ENCODE peak calls at places on chromosomes 16 and 17, in eight cellular contexts. Z, V, M, A, X, F, L and T are unnamed samples.

GRCh38 chr17:50328360-50328759 is 17.6 kb upstream of the XYLT2 start:
- DNase-seq in Z (no peak), V (no peak), M (peak; percentile 57), A (no peak), X (no peak), F (no peak), L (no peak), T (no peak)

GRCh38 chr17:50475362-50475761 is 3.3 kb upstream of the RSAD1 start:
- DNase-seq in Z (no peak), V (no peak), M (no peak), A (no peak), X (no peak), F (no peak), L (no peak), T (no peak)

GRCh38 chr17:412211-413015 is 59.8 kb upstream of the RPH3AL start:
- DNase-seq in Z (peak; percentile 68), V (no peak), M (peak; percentile 77), A (peak; percentile 69), X (peak; percentile 40), F (no peak), L (peak; percentile 46), T (no peak)

GRCh38 chr16:23771027-23771426 is 16.2 kb downstream of the CHP2 start:
- DNase-seq in Z (no peak), V (no peak), M (no peak), A (no peak), X (no peak), F (no peak), L (no peak), T (no peak)

GRCh38 chr16:24430937-24431760 is 108.2 kb upstream of the RBBP6 start:
- DNase-seq in Z (no peak), V (no peak), M (no peak), A (no peak), X (no peak), F (no peak), L (no peak), T (no peak)

GRCh38 chr16:19474617-19475016 is 47.3 kb downstream of the GDE1 start:
- DNase-seq in Z (no peak), V (no peak), M (no peak), A (no peak), X (no peak), F (no peak), L (no peak), T (no peak)

GRCh38 chr17:65801513-65801912 is 240.1 kb upstream of the AXIN2 start:
- DNase-seq in Z (no peak), V (no peak), M (no peak), A (no peak), X (no peak), F (no peak), L (no peak), T (no peak)

GRCh38 chr17:29710891-29711418 is 88.2 kb upstream of the CORO6 start:
- DNase-seq in Z (no peak), V (no peak), M (peak; percentile 58), A (no peak), X (no peak), F (no peak), L (no peak), T (peak; percentile 77)

GRCh38 chr17:71963341-71963740 is 157.5 kb upstream of the SOX9 start:
- DNase-seq in Z (no peak), V (no peak), M (no peak), A (no peak), X (no peak), F (no peak), L (no peak), T (no peak)

GRCh38 chr17:20156196-20157077 is 147.3 kb downstream of the SPECC1 start:
- DNase-seq in Z (no peak), V (no peak), M (peak; percentile 50), A (peak; percentile 18), X (no peak), F (no peak), L (no peak), T (no peak)

GRCh38 chr17:79231766-79232287 is 157.2 kb downstream of the ENGASE start:
- DNase-seq in Z (no peak), V (no peak), M (no peak), A (no peak), X (no peak), F (no peak), L (no peak), T (no peak)

GRCh38 chr17:44846206-44846605 is 1.5 kb upstream of the HIGD1B start:
- DNase-seq in Z (no peak), V (no peak), M (no peak), A (no peak), X (no peak), F (no peak), L (no peak), T (no peak)

GRCh38 chr16:84362410-84362809 is 5.9 kb upstream of the ATP2C2 start:
- DNase-seq in Z (no peak), V (no peak), M (no peak), A (no peak), X (no peak), F (no peak), L (no peak), T (no peak)

GRCh38 chr17:73536700-73537680 is 107.3 kb downstream of the SDK2 start:
- DNase-seq in Z (no peak), V (no peak), M (no peak), A (no peak), X (no peak), F (no peak), L (no peak), T (no peak)

GRCh38 chr16:12236491-12237030 is 260.0 kb downstream of the SNX29 start:
- DNase-seq in Z (no peak), V (no peak), M (no peak), A (no peak), X (no peak), F (no peak), L (no peak), T (peak; percentile 49)

GRCh38 chr17:43634681-43635125 is 27.0 kb downstream of the MEOX1 start:
- DNase-seq in Z (no peak), V (peak; percentile 58), M (peak; percentile 20), A (no peak), X (no peak), F (no peak), L (no peak), T (no peak)

GRCh38 chr16:73152731-73153130 is 104.8 kb upstream of the ZFHX3 start:
- DNase-seq in Z (no peak), V (no peak), M (peak; percentile 45), A (no peak), X (no peak), F (no peak), L (no peak), T (no peak)

GRCh38 chr17:73647331-73647730 is 3.1 kb upstream of the SDK2 start:
- DNase-seq in Z (no peak), V (no peak), M (no peak), A (no peak), X (no peak), F (no peak), L (no peak), T (no peak)

GRCh38 chr17:4557626-4558310 is 2.6 kb upstream of the MYBBP1A start:
- DNase-seq in Z (no peak), V (no peak), M (no peak), A (no peak), X (no peak), F (no peak), L (no peak), T (no peak)

GRCh38 chr17:48633266-48633816 is 7.2 kb upstream of the HOXB9 start:
- DNase-seq in Z (no peak), V (no peak), M (no peak), A (no peak), X (no peak), F (no peak), L (no peak), T (no peak)

GRCh38 chr16:8898660-8899318 is 16.6 kb downstream of the LITAFD start:
- DNase-seq in Z (no peak), V (no peak), M (no peak), A (no peak), X (no peak), F (no peak), L (no peak), T (no peak)

GRCh38 chr17:81492706-81493105 is 19.9 kb downstream of the ACTG1 start:
- DNase-seq in Z (no peak), V (no peak), M (no peak), A (no peak), X (no peak), F (no peak), L (no peak), T (no peak)
- TF ChIP-seq CTCF in Z (no peak), V (no peak), M (no peak), A (no peak), X (no peak), F (no peak), L (no peak), T (no peak)

DNA sequence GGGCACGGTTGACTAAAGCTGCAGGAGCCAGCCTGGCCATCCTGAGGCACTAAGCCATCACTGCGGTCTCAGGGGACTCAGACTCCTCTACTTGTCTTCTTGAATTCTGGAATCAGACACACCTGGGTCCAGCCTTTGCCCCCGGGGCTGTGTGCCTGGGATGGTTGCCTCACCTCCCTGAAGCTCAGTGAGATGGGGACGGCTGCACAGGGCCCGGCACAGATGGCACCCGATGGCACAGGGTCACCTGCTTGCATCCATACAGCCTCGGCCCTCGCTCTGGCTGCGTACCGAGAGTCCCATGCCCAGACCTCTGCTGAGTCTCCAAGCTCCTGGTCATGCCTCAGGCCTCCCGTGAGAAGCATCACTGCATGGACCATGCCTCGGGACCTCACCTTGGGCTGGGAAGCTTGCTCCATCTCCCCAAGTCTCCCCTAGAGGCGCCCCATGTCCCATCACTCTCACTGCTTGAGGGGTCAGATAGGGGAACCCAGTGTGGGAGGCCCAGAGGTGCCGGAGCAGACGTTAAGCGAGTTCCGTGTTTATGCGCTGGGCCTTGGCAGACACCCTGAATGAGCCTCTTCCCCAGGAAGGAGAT is 316.3 kb downstream of the SEC14L1 start:
- DNase-seq in Z (no peak), V (no peak), M (no peak), A (peak; percentile 54), X (no peak), F (no peak), L (no peak), T (no peak)
- H3K4me3 ChIP-seq in Z (no peak overlapping the region), V (no peak overlapping the region), M (no peak overlapping the region), A (peak overlapping the region; percentile 99), X (no peak overlapping the region), F (no peak overlapping the region), L (no peak overlapping the region), T (no peak overlapping the region)

DNA sequence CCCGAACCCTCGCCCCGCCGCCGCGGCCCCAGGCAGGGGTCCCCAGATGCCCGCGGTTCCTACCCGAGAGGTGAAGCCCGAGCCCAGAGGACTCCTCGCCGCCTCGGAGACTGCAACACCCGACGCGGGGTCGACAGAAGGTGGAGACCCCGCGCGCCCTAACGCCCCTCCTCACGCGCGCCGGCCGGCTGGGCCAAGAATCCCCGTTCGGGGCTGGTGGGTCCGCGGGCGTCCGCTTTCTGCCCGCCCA is 515 bp downstream of the SUMO2 start:
- DNase-seq in Z (no peak), V (no peak), M (no peak), A (no peak), X (no peak), F (no peak), L (no peak), T (no peak)
- TF ChIP-seq CTCF in Z (no peak), V (no peak), M (no peak), A (peak; percentile 28), X (peak; percentile 17), F (no peak), L (no peak), T (no peak)

DNA sequence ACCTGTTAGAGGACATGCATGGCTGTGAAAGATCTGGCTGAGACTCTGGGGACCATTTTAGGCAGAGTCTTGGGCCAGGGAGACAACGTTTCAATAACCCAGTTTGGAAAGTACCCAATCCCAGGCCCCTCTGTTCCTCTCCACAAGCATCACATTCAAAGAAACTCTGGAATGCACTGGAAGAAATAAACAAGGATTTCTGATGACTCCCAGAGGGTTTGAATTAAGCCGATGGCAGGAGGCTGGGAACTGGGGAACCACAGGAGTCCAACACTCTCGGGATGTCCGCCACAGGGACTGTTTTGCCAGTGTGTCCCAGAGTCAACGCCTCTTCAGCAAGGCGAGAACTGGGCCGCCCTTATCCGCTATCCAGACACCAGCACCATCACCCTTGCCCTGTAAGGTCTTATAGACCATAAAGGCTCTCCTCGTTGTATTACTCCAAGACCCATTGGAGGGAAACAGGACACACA is 3.3 kb downstream of the PMP22 start:
- DNase-seq in Z (no peak), V (peak; percentile 34), M (peak; percentile 38), A (no peak), X (no peak), F (no peak), L (no peak), T (no peak)
- H3K4me3 ChIP-seq in Z (no peak overlapping the region), V (peak overlapping the region; percentile 90), M (peak overlapping the region; percentile 79), A (no peak overlapping the region), X (peak overlapping the region; percentile 72), F (peak overlapping the region; percentile 96), L (peak overlapping the region; percentile 88), T (peak overlapping the region; percentile 51)